ENCODE peak calls at places on chromosomes 13 and 19, in five cellular contexts. C is AG20443, X is nephron progenitor cell, V is kidney glomerular epithelial cell, Y is fibroblast of gingiva. M is an unnamed sample.

GRCh38 chr19:5032101-5032967 is 63.4 kb downstream of the KDM4B start:
- DNase-seq in C (no peak), X (peak; percentile 34), V (no peak), Y (no peak), M (no peak)

GRCh38 chr13:99723847-99724246 is 222.6 kb downstream of the TM9SF2 start:
- DNase-seq in C (no peak), X (no peak), V (no peak), Y (no peak), M (no peak)

GRCh38 chr13:73110814-73111213 is 52.0 kb downstream of the KLF5 start:
- DNase-seq in C (no peak), X (no peak), V (no peak), Y (no peak), M (no peak)

GRCh38 chr13:27928805-27929753 is 9.3 kb downstream of the PDX1 start:
- DNase-seq in C (no peak), X (no peak), V (no peak), Y (no peak), M (no peak)

GRCh38 chr13:94054159-94054558 is 425.3 kb downstream of the DCT start:
- DNase-seq in C (no peak), X (peak; percentile 8), V (no peak), Y (no peak), M (no peak)

GRCh38 chr13:49877629-49878218 is 58.4 kb downstream of the SPRYD7 start:
- DNase-seq in C (no peak), X (no peak), V (no peak), Y (no peak), M (peak; percentile 4)

GRCh38 chr13:62598708-62599107 is 1183.1 kb upstream of the PCDH20 start:
- DNase-seq in C (no peak), X (no peak), V (no peak), Y (no peak), M (no peak)

GRCh38 chr19:29299416-29300380 is 86.7 kb upstream of the UQCRFS1 start:
- DNase-seq in C (no peak), X (no peak), V (no peak), Y (no peak), M (no peak)

GRCh38 chr19:53520547-53521372 is 17.2 kb upstream of the ZNF331 start:
- DNase-seq in C (peak; percentile 97), X (peak; percentile 90), V (peak; percentile 97), Y (peak; percentile 99), M (peak; percentile 99)

GRCh38 chr19:49403404-49404187 is 15.5 kb downstream of the KASH5 start:
- DNase-seq in C (no peak), X (peak; percentile 50), V (no peak), Y (no peak), M (no peak)

GRCh38 chr19:19278315-19278714 is 5.2 kb upstream of the TM6SF2 start:
- DNase-seq in C (no peak), X (no peak), V (no peak), Y (no peak), M (no peak)

GRCh38 chr19:5880604-5881078 is 10.3 kb upstream of the FUT5 start:
- DNase-seq in C (peak; percentile 85), X (peak; percentile 44), V (peak; percentile 86), Y (peak; percentile 83), M (no peak)

GRCh38 chr19:19201697-19202630 is 1.2 kb downstream of the NR2C2AP start:
- DNase-seq in C (no peak), X (no peak), V (no peak), Y (no peak), M (no peak)